ENCODE peak calls at places on chromosome 4, in seven cellular contexts. D, C, L, T, Q, F and B are unnamed samples.

GRCh38 chr4:186554485-186554884 is 882 bp downstream of the MTNR1A start:
- DNase-seq in D (peak), C (no peak), L (peak), T (peak), Q (no peak), F (no peak), B (peak)

GRCh38 chr4:124640037-124640730 is 72.3 kb downstream of the ANKRD50 start:
- DNase-seq in D (peak), C (no peak), L (peak), T (no peak), Q (no peak), F (no peak), B (no peak)

GRCh38 chr4:176409627-176410026 is 89.9 kb downstream of the SPCS3 start:
- DNase-seq in D (peak), C (no peak), L (peak), T (no peak), Q (no peak), F (no peak), B (no peak)

GRCh38 chr4:142565771-142566170 is 280.3 kb downstream of the INPP4B start:
- DNase-seq in D (no peak), C (no peak), L (no peak), T (no peak), Q (no peak), F (no peak), B (no peak)

GRCh38 chr4:61605971-61606370 is 405.8 kb downstream of the ADGRL3 start:
- DNase-seq in D (no peak), C (no peak), L (no peak), T (no peak), Q (no peak), F (no peak), B (no peak)

GRCh38 chr4:85274955-85275354 is 200.0 kb upstream of the ARHGAP24 start:
- DNase-seq in D (no peak), C (no peak), L (no peak), T (no peak), Q (no peak), F (no peak), B (no peak)

GRCh38 chr4:27921236-27921635 is 1060.6 kb downstream of the STIM2 start:
- DNase-seq in D (peak), C (no peak), L (no peak), T (no peak), Q (no peak), F (no peak), B (no peak)

GRCh38 chr4:122163301-122163700 is 11.2 kb downstream of the BLTP1 start:
- DNase-seq in D (no peak), C (no peak), L (no peak), T (peak), Q (no peak), F (peak), B (no peak)

GRCh38 chr4:74111990-74112389 is 13.0 kb upstream of the CXCL2 start:
- DNase-seq in D (peak), C (no peak), L (peak), T (no peak), Q (no peak), F (no peak), B (no peak)

GRCh38 chr4:122044496-122044895 is 92.6 kb upstream of the TRPC3 start:
- DNase-seq in D (no peak), C (no peak), L (no peak), T (no peak), Q (no peak), F (no peak), B (no peak)

GRCh38 chr4:101279377-101279871 is 67.9 kb downstream of the PPP3CA start:
- DNase-seq in D (peak), C (no peak), L (peak), T (no peak), Q (no peak), F (no peak), B (no peak)

GRCh38 chr4:158018831-158019230 is 154.0 kb downstream of the GASK1B start:
- DNase-seq in D (no peak), C (no peak), L (no peak), T (no peak), Q (no peak), F (no peak), B (no peak)

GRCh38 chr4:166274775-166275174 is 401.7 kb downstream of the TLL1 start:
- DNase-seq in D (no peak), C (no peak), L (no peak), T (no peak), Q (no peak), F (no peak), B (no peak)

GRCh38 chr4:40710484-40711269 is 39.1 kb upstream of the NSUN7 start:
- DNase-seq in D (peak), C (no peak), L (no peak), T (no peak), Q (no peak), F (no peak), B (no peak)

GRCh38 chr4:55127521-55127920 is 2.1 kb upstream of the KDR start:
- DNase-seq in D (no peak), C (no peak), L (peak), T (no peak), Q (no peak), F (no peak), B (no peak)

GRCh38 chr4:168098257-168098717 is 6.0 kb downstream of the ANXA10 start:
- DNase-seq in D (peak), C (no peak), L (peak), T (no peak), Q (no peak), F (no peak), B (no peak)

GRCh38 chr4:13430834-13431568 is 53.1 kb downstream of the RAB28 start:
- DNase-seq in D (no peak), C (no peak), L (no peak), T (no peak), Q (no peak), F (no peak), B (no peak)

GRCh38 chr4:185775792-185776555 is 36.0 kb downstream of the SORBS2 start:
- DNase-seq in D (no peak), C (no peak), L (no peak), T (no peak), Q (no peak), F (no peak), B (no peak)

GRCh38 chr4:13302876-13303275 is 181.3 kb downstream of the RAB28 start:
- DNase-seq in D (peak), C (no peak), L (no peak), T (no peak), Q (no peak), F (no peak), B (no peak)

GRCh38 chr4:101039367-101039766 is 308.0 kb downstream of the PPP3CA start:
- DNase-seq in D (no peak), C (no peak), L (no peak), T (no peak), Q (no peak), F (no peak), B (no peak)

GRCh38 chr4:94641702-94642560 is 115.8 kb upstream of the BMPR1B start:
- DNase-seq in D (peak), C (no peak), L (peak), T (no peak), Q (no peak), F (no peak), B (no peak)

GRCh38 chr4:186889876-186890643 is 166.4 kb upstream of the FAT1 start:
- DNase-seq in D (no peak), C (no peak), L (no peak), T (no peak), Q (no peak), F (no peak), B (no peak)

GRCh38 chr4:80202784-80203553 is 5.7 kb downstream of the PRDM8 start:
- DNase-seq in D (no peak), C (peak), L (no peak), T (no peak), Q (peak), F (no peak), B (peak)

GRCh38 chr4:142405021-142405991 is 440.8 kb downstream of the INPP4B start:
- DNase-seq in D (peak), C (peak), L (peak), T (peak), Q (peak), F (no peak), B (no peak)

GRCh38 chr4:151407466-151408379 is 1.3 kb upstream of the FHIP1A start:
- DNase-seq in D (no peak), C (no peak), L (peak), T (peak), Q (no peak), F (no peak), B (peak)

GRCh38 chr4:140807491-140808257 is 51.5 kb upstream of the TBC1D9 start:
- DNase-seq in D (no peak), C (no peak), L (peak), T (no peak), Q (no peak), F (no peak), B (no peak)

GRCh38 chr4:140802591-140802990 is 46.4 kb upstream of the TBC1D9 start:
- DNase-seq in D (no peak), C (no peak), L (no peak), T (no peak), Q (no peak), F (no peak), B (no peak)

GRCh38 chr4:29717658-29718057 is 1002.5 kb upstream of the PCDH7 start:
- DNase-seq in D (peak), C (no peak), L (no peak), T (no peak), Q (no peak), F (no peak), B (no peak)

GRCh38 chr4:182093431-182093831 is 149.8 kb upstream of the TENM3 start:
- DNase-seq in D (no peak), C (no peak), L (peak), T (no peak), Q (no peak), F (no peak), B (no peak)

GRCh38 chr4:154004450-154004849 is 215.6 kb upstream of the SFRP2 start:
- DNase-seq in D (no peak), C (peak), L (no peak), T (peak), Q (no peak), F (no peak), B (peak)

GRCh38 chr4:30181918-30182317 is 538.3 kb upstream of the PCDH7 start:
- DNase-seq in D (no peak), C (no peak), L (peak), T (no peak), Q (no peak), F (no peak), B (no peak)

GRCh38 chr4:15600176-15600575 is 55.0 kb downstream of the FBXL5 start:
- DNase-seq in D (no peak), C (no peak), L (no peak), T (no peak), Q (no peak), F (no peak), B (no peak)

GRCh38 chr4:169612869-169613859 is 781 bp upstream of the NEK1 start:
- DNase-seq in D (peak), C (peak), L (peak), T (peak), Q (peak), F (peak), B (peak)